ENCODE peak calls at places on chromosomes 4 and X, in four cellular contexts. R is K562, O is SK-N-SH, E is GM12878. B is an unnamed sample.

GRCh38 chr4:150436598-150437370 is 145.2 kb upstream of the MAB21L2 start:
- DNase-seq in R (no peak), E (no peak), O (no peak), B (no peak)

GRCh38 chr4:101853691-101854090 is 63.2 kb downstream of the BANK1 start:
- DNase-seq in O (no peak), R (no peak), E (no peak), B (no peak)

GRCh38 chr4:121863787-121864186 is 6.5 kb downstream of the BBS7 start:
- DNase-seq in R (peak; percentile 39), O (no peak), E (no peak), B (peak; percentile 36)

GRCh38 chrX:6311540-6311939 is 82.9 kb upstream of the NLGN4X start:
- DNase-seq in E (no peak), O (no peak), R (no peak), B (no peak)

GRCh38 chr4:118557298-118557851 is 127.8 kb upstream of the METTL14 start:
- DNase-seq in O (no peak), E (no peak), R (peak; percentile 41), B (no peak)

GRCh38 chr4:150722908-150723362 is 141.0 kb downstream of the MAB21L2 start:
- DNase-seq in O (no peak), E (no peak), R (no peak), B (no peak)

GRCh38 chr4:169115897-169116254 is 105.8 kb upstream of the CBR4 start:
- DNase-seq in E (no peak), R (peak; percentile 19), O (no peak), B (no peak)

GRCh38 chr4:1008840-1009646 is 2.4 kb upstream of the FGFRL1 start:
- DNase-seq in R (no peak), O (no peak), E (no peak), B (peak; percentile 52)

GRCh38 chrX:47991263-47992092 is 12.3 kb downstream of the ZNF182 start:
- DNase-seq in O (no peak), R (no peak), E (no peak), B (no peak)

GRCh38 chrX:131783555-131784338 is 239.4 kb upstream of the STK26 start:
- DNase-seq in O (no peak), E (peak; percentile 90), R (no peak), B (no peak)

GRCh38 chr4:26384380-26385057 is 63.7 kb downstream of the RBPJ start:
- DNase-seq in O (no peak), R (no peak), E (no peak), B (no peak)

GRCh38 chr4:81913427-81913878 is 441.7 kb upstream of the RASGEF1B start:
- DNase-seq in O (peak; percentile 46), E (no peak), R (peak; percentile 80), B (peak; percentile 79)

GRCh38 chr4:16114546-16114945 is 30.7 kb upstream of the PROM1 start:
- DNase-seq in O (no peak), E (no peak), R (no peak), B (no peak)

GRCh38 chr4:16116019-16116418 is 32.2 kb upstream of the PROM1 start:
- DNase-seq in E (no peak), R (no peak), O (no peak), B (no peak)

GRCh38 chr4:16111533-16111932 is 27.7 kb upstream of the PROM1 start:
- DNase-seq in E (no peak), O (no peak), R (no peak), B (no peak)

GRCh38 chr4:16116493-16116990 is 32.7 kb upstream of the PROM1 start:
- DNase-seq in E (no peak), R (no peak), O (no peak), B (no peak)

DNA sequence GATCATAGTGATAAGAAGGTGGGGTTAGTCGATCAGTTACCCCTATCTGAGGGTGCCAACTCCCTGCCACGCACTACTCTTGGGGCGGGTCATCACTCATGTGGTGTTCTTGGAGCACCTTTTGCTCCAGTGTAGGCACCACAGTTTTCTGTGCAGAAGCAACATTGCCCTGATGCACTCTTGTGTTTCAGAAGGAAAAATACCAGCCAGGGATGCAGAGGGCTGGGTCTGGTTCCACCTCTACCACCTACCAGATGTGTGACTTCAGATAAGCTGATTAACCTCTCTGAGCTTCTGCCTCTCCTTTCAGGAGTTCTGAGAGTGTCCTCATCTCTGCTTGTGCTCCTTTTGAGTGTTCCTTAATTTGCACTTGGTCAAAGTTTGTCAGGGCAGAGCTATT is 29.9 kb upstream of the PROM1 start:
- DNase-seq in R (no peak), E (no peak), O (no peak), B (no peak)
- TF ChIP-seq USF1 in R (no peak), E (no peak), O (no peak), B (no peak)

DNA sequence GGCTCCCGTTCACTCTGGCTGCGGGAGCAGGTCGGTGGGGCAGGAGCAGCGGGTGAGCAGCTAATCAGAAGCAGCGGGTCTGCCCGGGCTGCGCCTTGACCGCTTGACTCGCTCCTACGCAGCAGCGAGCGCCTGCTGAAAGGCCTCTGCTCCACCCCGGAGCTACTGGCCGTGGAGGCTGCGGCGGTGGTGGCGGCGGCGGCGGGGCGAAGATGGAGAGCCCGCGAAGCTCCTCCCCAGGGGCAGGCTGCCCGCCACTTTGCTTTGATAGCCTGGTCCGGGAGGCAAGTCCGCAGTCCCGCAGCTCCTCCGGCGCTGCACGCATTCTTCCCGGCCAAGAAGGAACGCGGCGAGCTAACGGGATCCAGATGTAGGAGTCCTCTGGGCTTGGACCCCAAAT is 36.7 kb downstream of the PJA1 start:
- DNase-seq in E (no peak), R (no peak), O (peak; percentile 63), B (peak; percentile 51)
- TF ChIP-seq USF2 in E (no peak), R (no peak), O (no peak), B (no peak)

DNA sequence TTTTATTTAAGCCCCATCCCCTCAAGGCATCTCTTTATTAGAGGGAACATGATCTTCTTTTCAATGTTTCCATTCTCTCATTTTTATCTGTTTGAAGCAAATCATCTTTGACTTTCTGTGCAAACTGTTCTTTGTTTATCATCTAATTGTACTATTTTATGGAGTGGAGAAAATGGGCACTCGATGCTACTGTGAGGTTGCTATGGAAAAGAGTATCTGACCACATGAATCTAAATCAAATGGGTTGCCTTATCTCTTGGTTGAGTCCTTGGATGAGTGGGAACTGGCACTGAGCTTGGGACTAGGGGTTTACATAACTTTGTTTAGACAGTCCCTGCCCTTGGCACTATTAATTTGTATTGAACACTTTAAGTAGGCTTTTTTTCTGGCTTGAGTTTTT is 9.1 kb downstream of the OCRL start:
- DNase-seq in O (no peak), E (no peak), R (no peak), B (no peak)
- TF ChIP-seq USF1 in O (no peak), E (no peak), R (no peak), B (no peak)

GRCh38 chr4:172851534-172851933 is 317.1 kb upstream of the GALNT7 start:
- DNase-seq in E (no peak), R (no peak), O (no peak), B (no peak)

GRCh38 chr4:172858731-172859230 is 309.8 kb upstream of the GALNT7 start:
- DNase-seq in R (no peak), O (no peak), E (no peak), B (no peak)

GRCh38 chr4:172857026-172857425 is 311.6 kb upstream of the GALNT7 start:
- DNase-seq in E (no peak), R (no peak), O (no peak), B (no peak)
- TF ChIP-seq USF2 in E (no peak), R (no peak), O (no peak), B (no peak)

GRCh38 chr4:37664696-37665095 is 21.5 kb downstream of the RELL1 start:
- DNase-seq in O (no peak), R (no peak), E (no peak), B (no peak)
- TF ChIP-seq USF1 in O (no peak), R (no peak), E (no peak), B (no peak)

DNA sequence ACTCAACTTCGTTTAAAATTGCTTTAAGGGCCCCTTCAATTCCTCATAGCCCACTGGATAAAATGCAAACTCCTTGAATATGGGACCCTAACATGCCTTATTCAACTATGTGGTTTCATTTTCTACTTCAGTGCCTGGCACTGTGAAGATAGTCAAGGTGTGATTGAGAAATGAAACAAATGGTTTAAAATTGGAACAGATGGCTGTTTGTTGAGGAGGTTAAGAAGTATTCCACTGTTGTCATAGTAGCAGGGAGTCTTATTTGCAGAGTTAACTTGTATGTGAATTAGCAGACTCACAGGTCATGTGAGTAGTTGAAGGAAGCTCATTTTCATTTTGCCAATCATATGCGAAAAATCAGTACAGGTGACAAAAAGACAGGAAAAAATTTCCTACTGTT is 593.3 kb downstream of the KCTD8 start:
- DNase-seq in E (no peak), O (no peak), R (no peak), B (no peak)
- TF ChIP-seq USF2 in E (no peak), O (no peak), R (no peak), B (no peak)

GRCh38 chr4:8280158-8280875 is 10.8 kb downstream of the HTRA3 start:
- DNase-seq in R (no peak), E (no peak), O (no peak), B (no peak)

GRCh38 chr4:8279321-8280157 is 10.0 kb downstream of the HTRA3 start:
- DNase-seq in E (no peak), O (no peak), R (no peak), B (no peak)

GRCh38 chr4:8282134-8282641 is 12.6 kb downstream of the HTRA3 start:
- DNase-seq in R (no peak), O (no peak), E (no peak), B (no peak)

GRCh38 chr4:8281519-8282133 is 12.1 kb downstream of the HTRA3 start:
- DNase-seq in O (no peak), R (no peak), E (no peak), B (no peak)

DNA sequence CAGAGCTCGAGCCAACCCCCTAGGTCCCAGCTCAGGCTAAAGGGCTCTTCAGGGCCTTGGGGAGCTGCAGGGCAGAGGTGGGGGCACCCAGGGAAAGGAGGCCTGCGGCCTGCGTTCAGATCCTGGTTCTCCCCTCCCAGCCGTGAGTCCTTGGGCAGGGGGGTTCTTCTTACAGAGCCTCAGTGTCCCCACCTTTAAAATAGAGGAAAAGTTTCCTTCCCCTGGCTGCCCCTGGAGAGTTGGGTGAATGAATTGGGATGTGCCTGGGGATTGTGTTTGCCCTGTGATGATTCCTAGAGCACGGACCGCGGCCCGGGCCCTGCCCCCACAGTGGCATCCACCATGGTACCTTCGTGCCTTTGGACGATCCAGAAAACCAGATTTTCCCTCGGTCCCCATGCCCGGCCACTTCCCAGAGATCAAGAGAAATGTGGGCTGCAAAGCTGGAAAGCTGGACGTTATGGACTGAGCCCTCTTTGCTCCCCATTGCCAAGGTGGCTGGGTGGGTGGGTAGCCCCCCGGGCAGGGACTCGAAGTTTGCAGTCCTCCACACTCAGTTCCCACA is 11.4 kb downstream of the HTRA3 start:
- DNase-seq in O (no peak), R (no peak), E (no peak), B (no peak)
- TF ChIP-seq USF1 in O (no peak), R (no peak), E (no peak), B (no peak)